ENCODE peak calls at places on chromosomes 12 and 14, in six cellular contexts. H is AG10803, R is nephron progenitor cell, L is lower lobe of right lung, O is fibroblast of lung, W is progenitor cell of endocrine pancreas. G is an unnamed sample.

GRCh38 chr12:121819212-121819949 is 15.6 kb downstream of the SETD1B start:
- DNase-seq in L (no peak), R (no peak), H (no peak), W (no peak), O (no peak), G (no peak)

GRCh38 chr12:26372856-26373255 is 177.5 kb downstream of the SSPN start:
- DNase-seq in O (no peak), H (no peak), W (no peak), R (no peak), L (no peak), G (no peak)

GRCh38 chr14:71482701-71483100 is 449.5 kb upstream of the RGS6 start:
- DNase-seq in H (peak), R (no peak), W (no peak), O (peak), L (no peak), G (no peak)

GRCh38 chr14:92254786-92255185 is 68.2 kb upstream of the SLC24A4 start:
- DNase-seq in W (no peak), O (peak), L (no peak), H (peak), R (peak), G (peak)

GRCh38 chr12:89597770-89598169 is 71.9 kb upstream of the POC1B start:
- DNase-seq in H (no peak), W (no peak), O (no peak), R (no peak), L (no peak), G (no peak)

GRCh38 chr12:57213763-57214397 is 2.7 kb upstream of the NXPH4 start:
- DNase-seq in O (no peak), H (peak), R (no peak), L (no peak), W (no peak), G (no peak)

GRCh38 chr12:125013816-125014442 is 20.5 kb downstream of the BRI3BP start:
- DNase-seq in W (no peak), R (no peak), O (no peak), H (no peak), L (no peak), G (peak)

GRCh38 chr14:67722293-67722692 is 20.6 kb downstream of the RDH12 start:
- DNase-seq in W (no peak), O (peak), L (no peak), H (peak), R (peak), G (no peak)

GRCh38 chr12:54932691-54933090 is 51.9 kb downstream of the TESPA1 start:
- DNase-seq in R (no peak), L (no peak), H (no peak), O (peak), W (no peak), G (no peak)

GRCh38 chr12:52144512-52145227 is 47.1 kb downstream of the KRT80 start:
- DNase-seq in W (no peak), H (no peak), L (no peak), O (no peak), R (no peak), G (no peak)

GRCh38 chr12:95577820-95578219 is 26.5 kb upstream of the USP44 start:
- DNase-seq in W (no peak), O (no peak), H (no peak), R (no peak), L (no peak), G (no peak)

GRCh38 chr12:95583933-95584332 is 32.7 kb upstream of the USP44 start:
- DNase-seq in L (no peak), R (no peak), O (no peak), H (no peak), W (no peak), G (no peak)

GRCh38 chr12:95582230-95583058 is 31.2 kb upstream of the USP44 start:
- DNase-seq in W (no peak), R (no peak), O (peak), L (no peak), H (peak), G (no peak)
- TF ChIP-seq CTCF in W (peak), R (peak), O (peak), L (peak), H (peak), G (no peak)

GRCh38 chr12:103397536-103397935 is 98.2 kb downstream of the C12orf42 start:
- DNase-seq in R (no peak), H (no peak), O (no peak), L (no peak), W (no peak), G (no peak)

GRCh38 chr12:103399986-103400385 is 95.8 kb downstream of the C12orf42 start:
- DNase-seq in W (no peak), L (no peak), R (no peak), O (no peak), H (no peak), G (no peak)

DNA sequence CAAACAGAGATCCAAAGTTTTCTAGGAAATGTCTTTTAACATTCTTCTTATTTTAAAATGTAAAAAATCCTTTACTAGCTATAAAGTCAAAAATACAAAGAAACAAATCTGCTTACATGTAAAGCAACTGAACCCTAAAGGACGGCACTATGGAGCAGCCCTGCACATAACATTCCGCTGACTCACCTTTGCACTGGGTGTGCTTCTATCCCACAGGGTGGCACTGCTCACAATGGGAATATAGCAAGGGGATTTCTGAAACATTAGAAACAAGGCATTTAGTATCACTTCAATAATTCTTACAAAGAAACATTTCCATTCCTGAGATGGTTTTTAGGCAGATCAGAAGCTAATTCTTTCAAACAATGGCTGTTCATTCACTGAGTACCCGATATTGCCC is 94.3 kb downstream of the C12orf42 start:
- DNase-seq in W (no peak), H (no peak), O (no peak), R (no peak), L (no peak), G (no peak)
- TF ChIP-seq CTCF in W (no peak), H (no peak), O (no peak), R (no peak), L (no peak), G (no peak)

GRCh38 chr12:70430400-70430799 is 64.3 kb downstream of the KCNMB4 start:
- DNase-seq in R (no peak), W (no peak), L (no peak), H (no peak), O (no peak), G (no peak)

GRCh38 chr12:70426620-70427019 is 60.5 kb downstream of the KCNMB4 start:
- DNase-seq in H (no peak), L (no peak), O (no peak), W (no peak), R (no peak), G (no peak)

DNA sequence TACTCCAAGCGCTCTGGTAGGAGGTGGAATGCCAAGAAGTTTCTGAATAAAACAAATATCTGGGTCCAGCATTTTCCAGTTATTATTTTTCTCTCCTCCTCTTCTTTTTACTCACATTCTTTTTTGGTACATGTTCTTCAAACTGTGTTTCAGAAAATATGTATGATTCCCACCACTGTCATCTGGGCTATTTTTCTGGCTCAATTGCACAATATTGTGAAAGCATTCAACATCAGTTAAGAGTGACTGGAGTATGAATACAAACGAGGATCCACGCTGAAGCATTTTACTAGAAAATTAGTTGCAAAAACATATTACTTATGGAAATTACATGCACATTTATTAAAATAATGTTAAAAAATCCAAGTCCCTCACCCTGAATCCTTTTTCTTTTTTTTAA is 61.5 kb downstream of the KCNMB4 start:
- DNase-seq in W (no peak), H (peak), R (no peak), L (no peak), O (no peak), G (no peak)
- TF ChIP-seq CTCF in W (no peak), H (no peak), R (no peak), L (no peak), O (no peak), G (no peak)

DNA sequence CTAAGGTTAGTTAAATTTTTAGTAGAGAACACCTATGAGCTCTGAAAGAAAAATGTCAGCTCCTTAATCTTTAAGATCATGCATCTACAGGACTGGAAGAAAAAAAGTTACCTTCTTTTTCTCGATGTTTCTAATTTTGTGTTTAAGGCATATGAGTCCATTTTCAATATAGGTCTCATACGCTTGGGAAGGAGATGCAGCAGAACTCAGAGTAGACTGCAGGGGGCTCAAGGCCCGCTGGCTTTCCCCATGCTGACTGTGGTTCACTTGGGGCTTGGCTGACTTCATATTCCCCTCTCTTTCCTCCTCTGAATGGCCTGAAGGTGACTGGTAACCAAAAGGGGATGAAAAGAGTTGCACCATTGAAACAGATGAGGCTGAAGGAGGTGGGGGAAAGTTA is 1.5 kb downstream of the CAPRIN2 start:
- DNase-seq in H (peak), L (no peak), R (peak), W (no peak), O (peak), G (peak)
- TF ChIP-seq CTCF in H (peak), L (no peak), R (peak), W (peak), O (peak), G (peak)